ENCODE peak calls at places on chromosomes 5 and 9, in nine cellular contexts. T is fibroblast of mammary gland, P is lower lobe of right lung, O is IMR-90, A is endothelial cell, R is mammary epithelial cell, S is astrocyte, U is left ventricle myocardium inferior, I is BJ. Z is an unnamed sample.

GRCh38 chr9:84000186-84000585 is 19.6 kb downstream of the RMI1 start:
- DNase-seq in T (no peak), P (no peak), O (peak), A (no peak), R (no peak), S (peak), U (no peak), I (no peak), Z (no peak)

GRCh38 chr5:180641566-180641900 is 7.9 kb downstream of the FLT4 start:
- DNase-seq in T (no peak), P (no peak), O (no peak), A (no peak), R (no peak), S (no peak), U (peak), I (no peak), Z (no peak)

GRCh38 chr9:102185371-102185770 is 446.9 kb upstream of the GRIN3A start:
- DNase-seq in T (no peak), P (no peak), O (no peak), A (no peak), R (no peak), S (no peak), U (no peak), I (no peak), Z (no peak)

GRCh38 chr9:76553680-76554079 is 94.7 kb downstream of the GCNT1 start:
- DNase-seq in T (no peak), P (no peak), O (no peak), A (no peak), R (no peak), S (no peak), U (no peak), I (no peak), Z (no peak)

GRCh38 chr5:10623305-10623910 is 59.5 kb downstream of the ANKRD33B start:
- DNase-seq in T (no peak), P (no peak), O (no peak), A (no peak), R (no peak), S (no peak), U (no peak), I (no peak), Z (no peak)

GRCh38 chr5:90682278-90682677 is 123.7 kb downstream of the ADGRV1 start:
- DNase-seq in T (no peak), P (no peak), O (no peak), A (no peak), R (no peak), S (no peak), U (no peak), I (no peak), Z (no peak)

GRCh38 chr9:111957856-111958631 is 61.4 kb downstream of the UGCG start:
- DNase-seq in T (peak), P (no peak), O (peak), A (no peak), R (peak), S (peak), U (no peak), I (peak), Z (no peak)

GRCh38 chr5:143605403-143606005 is 202.0 kb upstream of the NR3C1 start:
- DNase-seq in T (peak), P (no peak), O (peak), A (no peak), R (no peak), S (peak), U (no peak), I (no peak), Z (no peak)

GRCh38 chr9:109244179-109245132 is 76.4 kb downstream of the EPB41L4B start:
- DNase-seq in T (peak), P (peak), O (peak), A (peak), R (peak), S (peak), U (peak), I (no peak), Z (no peak)

GRCh38 chr9:130872912-130873503 is 23.6 kb downstream of the QRFP start:
- DNase-seq in T (no peak), P (no peak), O (no peak), A (no peak), R (no peak), S (no peak), U (peak), I (no peak), Z (no peak)

GRCh38 chr5:77984587-77984986 is 208.4 kb upstream of the TBCA start:
- DNase-seq in T (no peak), P (no peak), O (no peak), A (no peak), R (no peak), S (no peak), U (no peak), I (no peak), Z (no peak)

GRCh38 chr9:129685220-129685932 is 19.9 kb downstream of the PRRX2 start:
- DNase-seq in T (peak), P (no peak), O (peak), A (no peak), R (peak), S (peak), U (no peak), I (no peak), Z (no peak)

GRCh38 chr9:35960029-35960655 is 2.2 kb upstream of the OR2S2 start:
- DNase-seq in T (peak), P (no peak), O (peak), A (no peak), R (no peak), S (peak), U (no peak), I (no peak), Z (no peak)

GRCh38 chr5:93192107-93192506 is 388.9 kb downstream of the NR2F1-AS1 start:
- DNase-seq in T (peak), P (no peak), O (peak), A (no peak), R (peak), S (peak), U (no peak), I (peak), Z (no peak)

GRCh38 chr9:111873901-111874300 is 22.7 kb upstream of the UGCG start:
- DNase-seq in T (no peak), P (no peak), O (no peak), A (no peak), R (no peak), S (no peak), U (no peak), I (no peak), Z (no peak)

GRCh38 chr9:91483835-91484234 is 60.2 kb upstream of the NFIL3 start:
- DNase-seq in T (no peak), P (no peak), O (no peak), A (no peak), R (no peak), S (no peak), U (no peak), I (no peak), Z (no peak)

GRCh38 chr9:134753191-134753590 is 111.6 kb downstream of the COL5A1 start:
- DNase-seq in T (no peak), P (no peak), O (no peak), A (no peak), R (no peak), S (no peak), U (no peak), I (no peak), Z (no peak)

GRCh38 chr9:124906966-124907365 is 33.9 kb downstream of the GOLGA1 start:
- DNase-seq in T (no peak), P (no peak), O (no peak), A (no peak), R (no peak), S (no peak), U (no peak), I (no peak), Z (no peak)

GRCh38 chr5:37071901-37072581 is 177.1 kb downstream of the CPLANE1 start:
- DNase-seq in T (peak), P (no peak), O (peak), A (no peak), R (peak), S (peak), U (no peak), I (peak), Z (no peak)

GRCh38 chr5:149262315-149262714 is 9.3 kb upstream of the AFAP1L1 start:
- DNase-seq in T (no peak), P (no peak), O (no peak), A (no peak), R (peak), S (no peak), U (no peak), I (no peak), Z (no peak)

GRCh38 chr9:129317179-129318011 is 139.3 kb upstream of the IER5L start:
- DNase-seq in T (peak), P (no peak), O (peak), A (no peak), R (no peak), S (no peak), U (no peak), I (no peak), Z (peak)

GRCh38 chr5:32172908-32173393 is 1.2 kb downstream of the GOLPH3 start:
- DNase-seq in T (no peak), P (no peak), O (no peak), A (no peak), R (no peak), S (peak), U (no peak), I (no peak), Z (no peak)

GRCh38 chr5:32173394-32174010 is 617 bp downstream of the GOLPH3 start:
- DNase-seq in T (peak), P (peak), O (peak), A (peak), R (peak), S (no peak), U (peak), I (no peak), Z (no peak)

GRCh38 chr5:32168460-32169033 is 5.6 kb downstream of the GOLPH3 start:
- DNase-seq in T (peak), P (no peak), O (no peak), A (no peak), R (no peak), S (no peak), U (no peak), I (no peak), Z (no peak)

GRCh38 chr5:32170303-32171170 is 3.6 kb downstream of the GOLPH3 start:
- DNase-seq in T (peak), P (no peak), O (peak), A (no peak), R (peak), S (peak), U (no peak), I (peak), Z (no peak)

DNA sequence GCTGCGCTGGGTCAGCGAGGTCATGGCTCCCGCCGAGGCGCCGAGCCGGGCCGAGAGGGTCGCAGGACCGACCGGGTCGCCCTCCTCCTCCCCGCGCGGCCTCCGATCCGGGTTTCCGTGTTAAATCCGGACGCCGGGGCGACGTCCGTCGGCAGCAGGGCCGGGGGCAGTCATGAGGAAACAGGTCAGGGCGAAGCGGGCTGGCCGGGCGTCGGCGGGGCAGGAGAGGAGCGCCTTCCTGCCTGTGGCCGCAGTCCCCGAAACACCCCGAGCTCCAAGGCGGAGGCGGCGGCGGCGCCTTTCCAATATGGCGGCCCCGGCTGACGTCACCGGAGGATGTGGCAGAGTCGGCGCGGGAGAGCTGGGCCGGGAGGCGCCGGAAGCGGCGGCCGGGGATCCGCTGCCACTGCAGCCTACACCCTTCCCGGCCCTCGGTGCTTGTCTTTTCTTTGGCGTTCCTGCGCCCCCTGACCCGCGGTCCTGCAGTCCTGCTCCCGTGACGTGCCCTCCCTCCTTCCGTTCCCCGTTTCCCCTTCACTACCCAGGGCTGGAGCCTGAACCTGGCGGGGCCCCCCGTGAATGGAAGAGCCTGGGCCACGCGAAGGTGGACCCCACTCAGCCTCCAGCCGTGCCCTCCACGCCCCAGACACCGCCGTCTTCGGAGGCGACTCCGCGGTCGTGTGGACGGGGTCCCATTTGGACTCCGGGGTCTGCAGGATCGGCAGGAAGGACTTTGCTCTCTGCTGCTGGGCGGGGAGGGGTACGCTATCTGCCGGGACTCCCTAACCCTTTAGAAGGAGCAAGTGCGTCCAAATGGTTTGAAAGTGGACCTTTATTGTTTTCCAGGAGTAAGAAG is at the start of gene GOLPH3:
- DNase-seq in T (peak), P (peak), O (peak), A (peak), R (peak), S (peak), U (peak), I (no peak), Z (peak)
- TF ChIP-seq CTCF in T (no peak), P (peak), O (no peak), A (no peak), R (no peak), S (no peak), U (peak), I (no peak), Z (no peak)

GRCh38 chr5:94830520-94830919 is 212.1 kb downstream of the SLF1 start:
- DNase-seq in T (peak), P (no peak), O (no peak), A (no peak), R (peak), S (no peak), U (no peak), I (no peak), Z (no peak)
- TF ChIP-seq CTCF in T (peak), P (no peak), O (peak), A (peak), R (peak), S (peak), U (peak), I (peak), Z (no peak)

GRCh38 chr5:138724470-138725146 is 28.6 kb upstream of the CTNNA1 start:
- DNase-seq in T (peak), P (peak), O (no peak), A (no peak), R (peak), S (no peak), U (peak), I (no peak), Z (no peak)

GRCh38 chr5:138722518-138722917 is 30.7 kb upstream of the CTNNA1 start:
- DNase-seq in T (no peak), P (peak), O (no peak), A (no peak), R (peak), S (no peak), U (no peak), I (no peak), Z (no peak)

GRCh38 chr5:138725885-138726457 is 27.3 kb upstream of the CTNNA1 start:
- DNase-seq in T (peak), P (no peak), O (no peak), A (no peak), R (no peak), S (no peak), U (peak), I (no peak), Z (no peak)

GRCh38 chr5:138726848-138727247 is 26.4 kb upstream of the CTNNA1 start:
- DNase-seq in T (no peak), P (no peak), O (no peak), A (no peak), R (no peak), S (no peak), U (no peak), I (no peak), Z (no peak)

GRCh38 chr5:138725153-138725884 is 27.9 kb upstream of the CTNNA1 start:
- DNase-seq in T (peak), P (peak), O (peak), A (peak), R (peak), S (peak), U (peak), I (peak), Z (no peak)
- TF ChIP-seq CTCF in T (peak), P (peak), O (peak), A (no peak), R (peak), S (no peak), U (peak), I (peak), Z (no peak)

GRCh38 chr5:83956386-83956785 is 235.7 kb upstream of the HAPLN1 start:
- DNase-seq in T (no peak), P (no peak), O (peak), A (no peak), R (no peak), S (peak), U (no peak), I (no peak), Z (no peak)
- TF ChIP-seq CTCF in T (no peak), P (no peak), O (no peak), A (no peak), R (no peak), S (no peak), U (no peak), I (no peak), Z (no peak)

DNA sequence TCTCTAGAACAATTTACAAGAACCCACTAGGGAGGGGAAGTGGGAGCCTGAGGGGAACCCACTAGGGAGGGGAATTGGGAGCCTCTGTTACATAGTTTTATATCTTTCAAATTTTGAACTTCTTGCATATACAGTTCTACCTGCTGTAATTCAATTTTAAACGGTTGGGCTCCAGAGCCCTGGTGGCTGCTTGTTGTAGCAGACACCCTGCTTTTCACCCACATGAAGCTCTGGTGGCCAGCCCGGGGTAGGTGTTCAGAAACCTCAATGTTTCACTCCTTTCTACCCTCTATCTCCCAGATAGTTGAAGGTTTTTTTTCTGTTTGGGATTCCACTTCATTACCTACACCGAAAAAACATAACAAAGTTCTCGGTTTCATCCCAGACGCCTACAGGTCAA is 124.4 kb downstream of the TMEM174 start:
- DNase-seq in T (no peak), P (no peak), O (no peak), A (no peak), R (no peak), S (no peak), U (no peak), I (no peak), Z (no peak)
- TF ChIP-seq CTCF in T (no peak), P (no peak), O (no peak), A (no peak), R (no peak), S (no peak), U (no peak), I (no peak), Z (no peak)

GRCh38 chr5:136014976-136015375 is 13.8 kb upstream of the TGFBI start:
- DNase-seq in T (no peak), P (no peak), O (no peak), A (no peak), R (no peak), S (no peak), U (no peak), I (no peak), Z (no peak)

GRCh38 chr5:136012041-136012804 is 16.6 kb upstream of the TGFBI start:
- DNase-seq in T (peak), P (no peak), O (peak), A (no peak), R (no peak), S (peak), U (no peak), I (no peak), Z (no peak)

GRCh38 chr5:136015966-136016365 is 12.8 kb upstream of the TGFBI start:
- DNase-seq in T (no peak), P (no peak), O (no peak), A (no peak), R (no peak), S (no peak), U (no peak), I (no peak), Z (no peak)

GRCh38 chr5:136013559-136013958 is 15.2 kb upstream of the TGFBI start:
- DNase-seq in T (no peak), P (no peak), O (no peak), A (no peak), R (no peak), S (no peak), U (no peak), I (no peak), Z (no peak)

GRCh38 chr5:136014049-136014516 is 14.7 kb upstream of the TGFBI start:
- DNase-seq in T (peak), P (peak), O (no peak), A (no peak), R (peak), S (peak), U (no peak), I (no peak), Z (no peak)
- TF ChIP-seq CTCF in T (no peak), P (no peak), O (no peak), A (no peak), R (no peak), S (no peak), U (no peak), I (no peak), Z (no peak)

DNA sequence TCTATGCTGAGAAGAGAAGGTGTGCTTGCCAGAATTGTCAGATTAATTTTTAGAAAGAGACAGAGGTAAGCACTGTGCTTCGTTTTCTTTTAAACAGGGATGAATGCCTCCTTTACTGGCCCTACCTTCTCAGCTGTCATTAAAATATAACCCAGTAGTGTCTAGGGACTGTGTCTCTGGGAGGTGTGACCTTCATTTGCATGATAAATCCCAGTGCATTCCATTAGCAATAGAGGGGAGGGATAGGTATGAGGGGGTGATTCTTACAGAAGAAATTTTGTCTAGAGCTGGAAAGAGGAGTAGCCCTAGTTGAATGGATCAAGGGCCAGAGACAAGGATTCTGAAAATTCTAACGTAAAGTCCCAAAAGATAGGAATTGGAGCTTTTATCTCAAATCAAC is 351.5 kb downstream of the BNC2 start:
- DNase-seq in T (no peak), P (no peak), O (no peak), A (no peak), R (no peak), S (no peak), U (no peak), I (no peak), Z (no peak)
- TF ChIP-seq CTCF in T (no peak), P (no peak), O (no peak), A (no peak), R (no peak), S (no peak), U (no peak), I (no peak), Z (no peak)

DNA sequence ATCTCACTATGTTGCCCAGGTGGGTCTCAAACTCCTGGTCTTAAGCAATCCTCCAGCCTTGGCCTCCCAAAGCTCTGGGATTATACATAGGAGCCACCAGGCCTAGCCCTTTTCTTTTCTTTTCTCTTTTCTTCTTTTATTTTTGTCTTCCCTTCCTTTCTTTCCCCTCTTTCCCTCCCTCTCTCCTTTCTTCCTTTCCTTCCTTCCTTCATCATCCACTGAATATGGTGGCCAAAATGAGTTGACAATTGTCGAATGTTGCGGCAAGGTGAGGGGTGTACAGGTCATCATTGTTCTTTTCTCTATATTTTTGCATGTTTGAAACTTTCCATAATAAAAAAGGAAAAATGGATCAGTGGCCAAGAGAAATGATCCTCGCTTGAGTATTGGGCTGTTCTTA is 32.1 kb upstream of the BASP1 start:
- DNase-seq in T (no peak), P (no peak), O (no peak), A (no peak), R (no peak), S (no peak), U (no peak), I (no peak), Z (no peak)
- TF ChIP-seq CTCF in T (no peak), P (no peak), O (no peak), A (no peak), R (no peak), S (no peak), U (no peak), I (no peak), Z (no peak)

Z was measured in coronary artery.